ENCODE peak calls at places on chromosome 7, in four cellular contexts. W, M, A and T are unnamed samples.

GRCh38 chr7:132102942-132103341 is 473.3 kb downstream of the PLXNA4 start:
- DNase-seq in A (no peak), W (no peak), M (no peak), T (no peak)

GRCh38 chr7:100585511-100586265 is at the start of gene LRCH4:
- DNase-seq in M (no peak), A (no peak), W (peak; percentile 100), T (peak; percentile 90)

GRCh38 chr7:11188529-11189310 is 215.0 kb downstream of the PHF14 start:
- DNase-seq in W (no peak), M (no peak), A (no peak), T (no peak)

GRCh38 chr7:73533742-73534141 is 11.6 kb upstream of the BAZ1B start:
- DNase-seq in W (no peak), M (no peak), A (no peak), T (no peak)

GRCh38 chr7:84251183-84251845 is 56.7 kb upstream of the SEMA3A start:
- DNase-seq in A (no peak), W (no peak), M (no peak), T (no peak)

GRCh38 chr7:14275346-14275745 is 285.9 kb upstream of the ETV1 start:
- DNase-seq in W (no peak), M (no peak), A (no peak), T (no peak)

GRCh38 chr7:69782917-69783684 is 184.8 kb downstream of the AUTS2 start:
- DNase-seq in A (no peak), M (no peak), W (no peak), T (no peak)

GRCh38 chr7:157268540-157268939 is 68.3 kb upstream of the DNAJB6 start:
- DNase-seq in A (no peak), W (no peak), M (no peak), T (no peak)

GRCh38 chr7:140190588-140190987 is 13.8 kb upstream of the KDM7A start:
- DNase-seq in A (no peak), W (no peak), M (no peak), T (no peak)

GRCh38 chr7:130187360-130187759 is 17.8 kb downstream of the TMEM209 start:
- DNase-seq in W (peak; percentile 59), A (no peak), M (no peak), T (no peak)

GRCh38 chr7:135349746-135350145 is 116.1 kb downstream of the STRA8 start:
- DNase-seq in M (no peak), W (no peak), A (no peak), T (no peak)

GRCh38 chr7:44197487-44197886 is 3.3 kb upstream of the YKT6 start:
- DNase-seq in A (no peak), M (no peak), W (no peak), T (no peak)

GRCh38 chr7:2487586-2488271 is 11.5 kb upstream of the GRIFIN start:
- DNase-seq in A (no peak), W (no peak), M (no peak), T (no peak)

GRCh38 chr7:102883098-102883860 is 29.5 kb upstream of the LRRC17 start:
- DNase-seq in M (no peak), A (no peak), W (no peak), T (no peak)

GRCh38 chr7:123979876-123980275 is 53.0 kb downstream of the TMEM229A start:
- DNase-seq in W (no peak), A (no peak), M (no peak), T (no peak)

GRCh38 chr7:101635484-101635883 is 6.4 kb upstream of the MYL10 start:
- DNase-seq in A (no peak), W (no peak), M (no peak), T (peak; percentile 31)

GRCh38 chr7:97015279-97015678 is 9.4 kb downstream of the DLX5 start:
- DNase-seq in A (no peak), M (no peak), W (no peak), T (no peak)

DNA sequence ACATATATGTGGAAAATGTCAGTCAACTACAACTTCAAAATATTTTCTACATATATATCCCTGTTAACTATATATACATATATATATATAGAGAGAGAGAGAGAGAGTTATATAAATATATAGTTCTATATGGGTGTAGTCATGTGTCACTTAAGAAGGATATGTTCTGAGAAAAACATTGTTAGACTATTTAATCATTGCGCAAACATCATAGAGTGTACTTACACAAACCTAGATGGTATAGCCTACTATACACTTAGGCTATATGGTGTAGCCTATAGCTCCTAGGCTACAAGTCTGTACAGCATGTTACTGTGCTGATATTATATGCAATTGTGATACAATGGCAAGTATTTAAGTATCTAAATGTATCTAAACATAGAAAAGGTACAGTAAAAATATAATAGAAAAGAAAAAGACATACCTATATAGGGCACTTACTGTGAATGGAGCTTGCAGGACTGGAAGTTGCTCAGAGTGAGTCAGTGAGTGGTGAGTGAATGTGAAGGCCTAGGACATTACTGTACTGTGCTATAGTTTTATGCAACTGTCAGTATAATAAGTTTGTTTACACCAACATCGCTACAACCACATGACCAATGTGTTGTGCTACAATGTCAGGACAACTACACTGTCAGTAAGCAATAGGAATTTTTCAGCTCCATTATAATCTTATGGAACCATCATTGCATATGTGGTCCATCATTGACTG is 18.0 kb upstream of the FGL2 start:
- DNase-seq in A (no peak), M (no peak), W (no peak), T (no peak)
- TF ChIP-seq YY1 in A (no peak), M (no peak), W (no peak), T (no peak)

DNA sequence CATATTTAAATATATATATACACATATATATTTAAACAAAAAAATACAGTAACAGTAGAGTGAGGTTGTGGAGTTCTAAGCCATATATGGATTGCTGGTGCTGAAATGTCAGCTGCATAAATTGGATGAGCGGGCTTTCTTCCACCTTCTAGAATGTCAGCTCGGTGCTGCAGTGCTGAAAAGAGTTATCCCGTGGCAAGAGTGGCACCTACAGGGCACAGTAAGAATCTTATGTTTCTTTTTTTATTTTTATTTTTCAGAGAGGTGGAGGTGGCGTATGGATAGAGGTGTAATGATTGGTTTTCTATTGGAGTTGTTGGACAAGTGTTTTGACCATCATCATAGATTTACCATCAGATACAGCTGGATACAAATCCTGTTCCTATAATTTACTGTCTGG is 86.2 kb upstream of the DYNC1I1 start:
- DNase-seq in A (no peak), W (no peak), M (peak; percentile 54), T (peak; percentile 35)
- TF ChIP-seq SIN3A in A (no peak), W (no peak), M (no peak), T (no peak)

DNA sequence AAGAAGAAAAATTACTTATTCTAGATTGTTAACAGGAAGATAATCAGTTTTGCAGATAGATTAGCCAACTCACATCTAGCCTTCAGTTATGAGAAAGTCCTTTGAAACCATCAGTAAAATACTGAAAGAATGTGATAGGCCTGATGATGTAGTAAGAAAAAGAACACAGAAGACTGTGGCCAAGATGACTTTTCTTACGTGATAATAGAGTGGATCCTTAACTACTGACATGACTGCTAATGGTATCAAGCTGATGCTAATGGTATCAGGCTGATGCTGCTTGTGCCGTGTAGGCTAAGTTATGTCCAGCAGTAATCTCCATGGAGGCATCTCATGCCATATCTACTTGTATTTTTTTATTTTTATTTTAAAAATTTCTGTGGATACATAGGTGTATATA is 114.2 kb downstream of the GLCCI1 start:
- DNase-seq in W (no peak), A (no peak), M (no peak), T (no peak)
- TF ChIP-seq YY1 in W (no peak), A (no peak), M (no peak), T (no peak)

GRCh38 chr7:36283711-36284130 is 105.9 kb upstream of the ANLN start:
- DNase-seq in W (peak; percentile 24), M (no peak), A (no peak), T (no peak)
- TF ChIP-seq SIN3A in W (no peak), M (no peak), A (no peak), T (no peak)

DNA sequence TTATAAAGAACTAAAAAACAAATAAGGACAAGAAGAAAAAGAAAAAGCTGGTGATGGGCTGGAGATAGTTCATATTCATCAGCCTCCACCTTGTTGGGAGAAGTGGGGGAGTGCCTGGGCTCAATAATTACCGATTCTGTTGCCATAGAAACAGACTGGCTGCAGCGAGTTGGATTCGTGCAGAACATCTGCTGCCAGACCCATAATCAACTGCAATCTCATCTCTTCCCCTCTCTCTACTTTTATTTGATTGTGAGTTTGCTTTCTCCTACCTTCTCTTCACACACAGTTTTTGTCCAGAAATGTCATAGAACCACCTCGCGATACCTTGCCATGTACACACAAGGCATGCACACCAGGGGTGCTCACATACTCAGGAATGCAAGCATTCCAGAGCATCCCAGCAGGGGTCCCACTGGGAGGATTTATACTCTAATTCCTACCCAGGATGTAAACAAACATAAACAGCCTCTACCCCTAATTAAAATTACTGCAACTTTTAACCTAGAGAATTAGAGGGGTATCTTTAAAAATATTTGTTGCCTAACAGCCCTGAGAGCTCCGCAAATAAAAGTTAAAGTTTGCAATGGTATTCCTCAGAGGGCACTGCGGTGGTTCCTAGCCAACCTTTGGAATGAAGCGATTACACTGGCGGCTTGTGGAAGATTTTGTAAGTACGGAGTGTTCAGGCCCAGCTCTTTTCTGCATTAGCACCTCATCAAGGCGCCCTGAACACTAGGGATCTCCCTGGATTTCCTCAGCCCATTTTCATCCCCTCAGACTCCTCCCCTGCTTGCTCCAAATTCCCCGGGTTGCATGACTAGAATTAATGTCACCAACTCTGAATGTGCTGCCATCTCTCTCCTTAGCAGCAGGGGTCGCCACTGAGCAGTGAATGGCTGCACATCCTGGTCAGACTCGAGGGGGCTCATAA is 262.4 kb upstream of the AOAH start:
- DNase-seq in M (peak; percentile 34), A (no peak), W (peak; percentile 70), T (peak; percentile 79)
- TF ChIP-seq YY1 in M (no peak), A (peak; percentile 86), W (no peak), T (no peak)

GRCh38 chr7:158573310-158573709 is 14.3 kb downstream of the PTPRN2 start:
- DNase-seq in A (no peak), M (no peak), W (no peak), T (no peak)

GRCh38 chr7:158574308-158575036 is 13.2 kb downstream of the PTPRN2 start:
- DNase-seq in W (no peak), M (no peak), A (no peak), T (no peak)

GRCh38 chr7:158569858-158570239 is 17.8 kb downstream of the PTPRN2 start:
- DNase-seq in M (no peak), W (no peak), A (no peak), T (no peak)

GRCh38 chr7:158570449-158571170 is 17.0 kb downstream of the PTPRN2 start:
- DNase-seq in W (no peak), A (no peak), M (no peak), T (no peak)

GRCh38 chr7:158572000-158572828 is 15.4 kb downstream of the PTPRN2 start:
- DNase-seq in A (no peak), W (peak; percentile 59), M (no peak), T (peak; percentile 84)
- TF ChIP-seq SIN3A in A (no peak), W (no peak), M (no peak), T (no peak)